ENCODE peak calls at places on chromosomes 13 and 19, in four cellular contexts. One of them, this sample, is unnamed.

GRCh38 chr13:32001769-32002168 is 29.8 kb upstream of the FRY start:
- DNase-seq in left lung: no peak
- DNase-seq in CD4-positive, alpha-beta T cell: no peak
- DNase-seq in midbrain: no peak
- DNase-seq in this sample: no peak

GRCh38 chr19:42234364-42234763 is 8.0 kb downstream of the GSK3A start:
- DNase-seq in left lung: no peak
- DNase-seq in CD4-positive, alpha-beta T cell: no peak
- DNase-seq in midbrain: no peak
- DNase-seq in this sample: no peak

GRCh38 chr19:49224856-49225255 is 67.3 kb downstream of the TRPM4 start:
- DNase-seq in left lung: peak; percentile 39
- DNase-seq in CD4-positive, alpha-beta T cell: peak; percentile 11
- DNase-seq in midbrain: no peak
- DNase-seq in this sample: no peak

GRCh38 chr13:107457686-107458085 is 757.6 kb downstream of the LIG4 start:
- DNase-seq in left lung: no peak
- DNase-seq in CD4-positive, alpha-beta T cell: no peak
- DNase-seq in midbrain: no peak
- DNase-seq in this sample: no peak

GRCh38 chr13:100517135-100517534 is 71.5 kb downstream of the GGACT start:
- DNase-seq in left lung: no peak
- DNase-seq in CD4-positive, alpha-beta T cell: no peak
- DNase-seq in midbrain: no peak
- DNase-seq in this sample: no peak

GRCh38 chr13:30572859-30573275 is 44.9 kb upstream of the USPL1 start:
- DNase-seq in left lung: no peak
- DNase-seq in CD4-positive, alpha-beta T cell: no peak
- DNase-seq in midbrain: peak; percentile 58
- DNase-seq in this sample: no peak

GRCh38 chr13:40315416-40316064 is 350.9 kb downstream of the FOXO1 start:
- DNase-seq in left lung: no peak
- DNase-seq in CD4-positive, alpha-beta T cell: peak; percentile 48
- DNase-seq in midbrain: no peak
- DNase-seq in this sample: no peak

GRCh38 chr13:40460116-40460515 is 206.3 kb downstream of the FOXO1 start:
- DNase-seq in left lung: no peak
- DNase-seq in CD4-positive, alpha-beta T cell: no peak
- DNase-seq in midbrain: no peak
- DNase-seq in this sample: no peak

GRCh38 chr19:50772408-50773311 is 2.4 kb downstream of the GPR32 start:
- DNase-seq in left lung: no peak
- DNase-seq in CD4-positive, alpha-beta T cell: no peak
- DNase-seq in midbrain: no peak
- DNase-seq in this sample: no peak

GRCh38 chr19:46373573-46374359 is 26.9 kb downstream of the PPP5C start:
- DNase-seq in left lung: peak; percentile 90
- DNase-seq in CD4-positive, alpha-beta T cell: no peak
- DNase-seq in midbrain: no peak
- DNase-seq in this sample: peak; percentile 93

GRCh38 chr13:50025446-50025845 is 10.2 kb downstream of the KCNRG start:
- DNase-seq in left lung: no peak
- DNase-seq in CD4-positive, alpha-beta T cell: no peak
- DNase-seq in midbrain: no peak
- DNase-seq in this sample: no peak

GRCh38 chr19:47075941-47076340 is 27.5 kb upstream of the TMEM160 start:
- DNase-seq in left lung: no peak
- DNase-seq in CD4-positive, alpha-beta T cell: no peak
- DNase-seq in midbrain: no peak
- DNase-seq in this sample: no peak

GRCh38 chr19:17159466-17160393 is 55.4 kb upstream of the USE1 start:
- DNase-seq in left lung: no peak
- DNase-seq in CD4-positive, alpha-beta T cell: no peak
- DNase-seq in midbrain: no peak
- DNase-seq in this sample: no peak

GRCh38 chr19:48341006-48341405 is 15.7 kb downstream of the EMP3 start:
- DNase-seq in left lung: no peak
- DNase-seq in CD4-positive, alpha-beta T cell: no peak
- DNase-seq in midbrain: no peak
- DNase-seq in this sample: no peak

GRCh38 chr19:41195675-41196497 is 2.9 kb downstream of the CYP2S1 start:
- DNase-seq in left lung: no peak
- DNase-seq in CD4-positive, alpha-beta T cell: no peak
- DNase-seq in midbrain: no peak
- DNase-seq in this sample: no peak

GRCh38 chr13:49569993-49570689 is 15.2 kb downstream of the RCBTB1 start:
- DNase-seq in left lung: no peak
- DNase-seq in CD4-positive, alpha-beta T cell: no peak
- DNase-seq in midbrain: no peak
- DNase-seq in this sample: no peak

GRCh38 chr19:36526581-36526980 is 1.5 kb downstream of the ZNF260 start:
- DNase-seq in left lung: no peak
- DNase-seq in CD4-positive, alpha-beta T cell: no peak
- DNase-seq in midbrain: no peak
- DNase-seq in this sample: no peak

GRCh38 chr19:4553092-4553695 is 6.3 kb downstream of the SEMA6B start:
- DNase-seq in left lung: no peak
- DNase-seq in CD4-positive, alpha-beta T cell: no peak
- DNase-seq in midbrain: no peak
- DNase-seq in this sample: no peak

GRCh38 chr19:57348136-57348535 is 2.9 kb upstream of the ZNF304 start:
- DNase-seq in left lung: no peak
- DNase-seq in CD4-positive, alpha-beta T cell: no peak
- DNase-seq in midbrain: no peak
- DNase-seq in this sample: no peak

GRCh38 chr19:18119243-18120105 is 21.9 kb downstream of the MAST3 start:
- DNase-seq in left lung: no peak
- DNase-seq in CD4-positive, alpha-beta T cell: peak; percentile 63
- DNase-seq in midbrain: no peak
- DNase-seq in this sample: no peak

GRCh38 chr13:49190901-49191300 is 29.2 kb upstream of the MLNR start:
- DNase-seq in left lung: no peak
- DNase-seq in CD4-positive, alpha-beta T cell: no peak
- DNase-seq in midbrain: no peak
- DNase-seq in this sample: no peak

GRCh38 chr19:530133-531008 is 1.2 kb upstream of the CDC34 start:
- DNase-seq in left lung: no peak
- DNase-seq in CD4-positive, alpha-beta T cell: no peak
- DNase-seq in midbrain: no peak
- DNase-seq in this sample: no peak

GRCh38 chr13:113845055-113845454 is 18.8 kb downstream of the GAS6 start:
- DNase-seq in left lung: peak; percentile 24
- DNase-seq in CD4-positive, alpha-beta T cell: no peak
- DNase-seq in midbrain: no peak
- DNase-seq in this sample: no peak

GRCh38 chr19:29664753-29665214 is 477 bp upstream of the PLEKHF1 start:
- DNase-seq in left lung: no peak
- DNase-seq in CD4-positive, alpha-beta T cell: no peak
- DNase-seq in midbrain: no peak
- DNase-seq in this sample: no peak

GRCh38 chr13:23966691-23967615 is 69.7 kb upstream of the C1QTNF9B start:
- DNase-seq in left lung: no peak
- DNase-seq in CD4-positive, alpha-beta T cell: no peak
- DNase-seq in midbrain: peak; percentile 67
- DNase-seq in this sample: no peak

GRCh38 chr19:16497042-16497441 is 848 bp downstream of the C19orf44 start:
- DNase-seq in left lung: no peak
- DNase-seq in CD4-positive, alpha-beta T cell: no peak
- DNase-seq in midbrain: no peak
- DNase-seq in this sample: no peak